ENCODE peak calls at places on chromosome 6, in eight cellular contexts. C, I, V, K, J, Q, W and T are unnamed samples.

GRCh38 chr6:6008648-6009421 is 2.1 kb upstream of the NRN1 start:
- DNase-seq in C (peak), I (peak), V (peak), K (peak), J (peak), Q (peak), W (peak), T (peak)

GRCh38 chr6:157546366-157546765 is 165.4 kb downstream of the ZDHHC14 start:
- DNase-seq in C (no peak), I (no peak), V (no peak), K (no peak), J (no peak), Q (no peak), W (no peak), T (no peak)

GRCh38 chr6:13026557-13026956 is 301.8 kb downstream of the TBC1D7 start:
- DNase-seq in C (no peak), I (no peak), V (peak), K (peak), J (no peak), Q (no peak), W (no peak), T (no peak)

GRCh38 chr6:122839477-122839876 is 50.4 kb downstream of the SMPDL3A start:
- DNase-seq in C (peak), I (no peak), V (peak), K (peak), J (peak), Q (peak), W (peak), T (peak)

GRCh38 chr6:82396964-82397761 is 33.5 kb downstream of the TPBG start:
- DNase-seq in C (no peak), I (no peak), V (no peak), K (no peak), J (no peak), Q (peak), W (no peak), T (peak)

GRCh38 chr6:77457720-77458349 is 5.5 kb downstream of the HTR1B start:
- DNase-seq in C (peak), I (peak), V (peak), K (peak), J (peak), Q (peak), W (peak), T (peak)

GRCh38 chr6:155314092-155314772 is at the start of gene TFB1M:
- DNase-seq in C (peak), I (peak), V (peak), K (peak), J (peak), Q (peak), W (peak), T (peak)

GRCh38 chr6:149089508-149089907 is 228.0 kb upstream of the TAB2 start:
- DNase-seq in C (peak), I (no peak), V (peak), K (no peak), J (no peak), Q (no peak), W (no peak), T (no peak)

GRCh38 chr6:170091000-170091638 is 199.8 kb downstream of the DLL1 start:
- DNase-seq in C (no peak), I (no peak), V (no peak), K (no peak), J (no peak), Q (no peak), W (no peak), T (no peak)

GRCh38 chr6:26422329-26422728 is 18.0 kb upstream of the BTN3A3 start:
- DNase-seq in C (no peak), I (no peak), V (no peak), K (no peak), J (no peak), Q (no peak), W (no peak), T (no peak)

GRCh38 chr6:113669641-113670040 is 187.5 kb upstream of the MARCKS start:
- DNase-seq in C (no peak), I (no peak), V (no peak), K (no peak), J (no peak), Q (no peak), W (no peak), T (no peak)

GRCh38 chr6:105191351-105191750 is 11.5 kb upstream of the POPDC3 start:
- DNase-seq in C (no peak), I (no peak), V (no peak), K (no peak), J (no peak), Q (no peak), W (no peak), T (no peak)

GRCh38 chr6:145531822-145532221 is 203.5 kb downstream of the EPM2A start:
- DNase-seq in C (no peak), I (no peak), V (no peak), K (no peak), J (no peak), Q (no peak), W (no peak), T (no peak)

GRCh38 chr6:82761674-82762345 is 303.8 kb downstream of the UBE3D start:
- DNase-seq in C (peak), I (no peak), V (no peak), K (no peak), J (no peak), Q (no peak), W (no peak), T (no peak)

GRCh38 chr6:138455746-138456392 is 43.4 kb downstream of the NHSL1 start:
- DNase-seq in C (no peak), I (no peak), V (no peak), K (peak), J (no peak), Q (peak), W (no peak), T (peak)

GRCh38 chr6:43644940-43645612 is at the start of gene RSPH9:
- DNase-seq in C (peak), I (peak), V (peak), K (peak), J (peak), Q (no peak), W (peak), T (no peak)

GRCh38 chr6:17985934-17986655 is 1.3 kb downstream of the KIF13A start:
- DNase-seq in C (no peak), I (no peak), V (no peak), K (no peak), J (no peak), Q (no peak), W (no peak), T (no peak)

GRCh38 chr6:11648889-11649288 is 111.3 kb downstream of the TMEM170B start:
- DNase-seq in C (no peak), I (no peak), V (no peak), K (no peak), J (no peak), Q (no peak), W (no peak), T (no peak)

GRCh38 chr6:30206799-30207618 is 6.2 kb downstream of the TRIM26 start:
- DNase-seq in C (peak), I (no peak), V (peak), K (peak), J (no peak), Q (peak), W (peak), T (peak)

GRCh38 chr6:116118608-116119007 is 7.3 kb downstream of the COL10A1 start:
- DNase-seq in C (no peak), I (no peak), V (no peak), K (no peak), J (no peak), Q (peak), W (no peak), T (no peak)

GRCh38 chr6:10690651-10691445 is 3.6 kb downstream of the C6orf52 start:
- DNase-seq in C (peak), I (no peak), V (no peak), K (no peak), J (no peak), Q (no peak), W (peak), T (no peak)

GRCh38 chr6:170107606-170108222 is 183.2 kb downstream of the DLL1 start:
- DNase-seq in C (no peak), I (no peak), V (no peak), K (no peak), J (no peak), Q (no peak), W (no peak), T (no peak)

GRCh38 chr6:53119772-53120409 is 28.8 kb downstream of the GCM1 start:
- DNase-seq in C (no peak), I (no peak), V (no peak), K (peak), J (no peak), Q (peak), W (peak), T (peak)

GRCh38 chr6:44353336-44353735 is 10.9 kb downstream of the SPATS1 start:
- DNase-seq in C (no peak), I (no peak), V (no peak), K (no peak), J (no peak), Q (no peak), W (peak), T (no peak)

GRCh38 chr6:35468980-35469710 is 944 bp downstream of the RPL10A start:
- DNase-seq in C (no peak), I (no peak), V (no peak), K (no peak), J (no peak), Q (no peak), W (no peak), T (no peak)

GRCh38 chr6:118705799-118706481 is 54.5 kb upstream of the CEP85L start:
- DNase-seq in C (peak), I (no peak), V (no peak), K (no peak), J (no peak), Q (peak), W (no peak), T (peak)

GRCh38 chr6:142697912-142698311 is 247.1 kb downstream of the HIVEP2 start:
- DNase-seq in C (peak), I (no peak), V (no peak), K (no peak), J (no peak), Q (no peak), W (no peak), T (no peak)

GRCh38 chr6:52491203-52492069 is 71.3 kb downstream of the EFHC1 start:
- DNase-seq in C (no peak), I (no peak), V (no peak), K (no peak), J (no peak), Q (no peak), W (no peak), T (no peak)

GRCh38 chr6:17885079-17885478 is 102.4 kb downstream of the KIF13A start:
- DNase-seq in C (no peak), I (no peak), V (no peak), K (no peak), J (no peak), Q (peak), W (no peak), T (no peak)

GRCh38 chr6:168823397-168824020 is 382.5 kb downstream of the SMOC2 start:
- DNase-seq in C (peak), I (no peak), V (peak), K (no peak), J (no peak), Q (no peak), W (peak), T (no peak)

GRCh38 chr6:43943099-43943766 is 173.2 kb downstream of the VEGFA start:
- DNase-seq in C (no peak), I (no peak), V (no peak), K (no peak), J (no peak), Q (no peak), W (no peak), T (no peak)

GRCh38 chr6:70371454-70372105 is 41.7 kb upstream of the FAM135A start:
- DNase-seq in C (peak), I (no peak), V (no peak), K (no peak), J (no peak), Q (peak), W (peak), T (no peak)

GRCh38 chr6:10981409-10981808 is 62.7 kb downstream of the ELOVL2 start:
- DNase-seq in C (peak), I (no peak), V (no peak), K (no peak), J (no peak), Q (no peak), W (no peak), T (no peak)

GRCh38 chr6:142947702-142948480 is 2.9 kb upstream of the HIVEP2 start:
- DNase-seq in C (no peak), I (no peak), V (no peak), K (peak), J (no peak), Q (no peak), W (no peak), T (no peak)

GRCh38 chr6:35247642-35248231 is 11.8 kb upstream of the ZNF76 start:
- DNase-seq in C (no peak), I (no peak), V (no peak), K (no peak), J (no peak), Q (no peak), W (no peak), T (no peak)

DNA sequence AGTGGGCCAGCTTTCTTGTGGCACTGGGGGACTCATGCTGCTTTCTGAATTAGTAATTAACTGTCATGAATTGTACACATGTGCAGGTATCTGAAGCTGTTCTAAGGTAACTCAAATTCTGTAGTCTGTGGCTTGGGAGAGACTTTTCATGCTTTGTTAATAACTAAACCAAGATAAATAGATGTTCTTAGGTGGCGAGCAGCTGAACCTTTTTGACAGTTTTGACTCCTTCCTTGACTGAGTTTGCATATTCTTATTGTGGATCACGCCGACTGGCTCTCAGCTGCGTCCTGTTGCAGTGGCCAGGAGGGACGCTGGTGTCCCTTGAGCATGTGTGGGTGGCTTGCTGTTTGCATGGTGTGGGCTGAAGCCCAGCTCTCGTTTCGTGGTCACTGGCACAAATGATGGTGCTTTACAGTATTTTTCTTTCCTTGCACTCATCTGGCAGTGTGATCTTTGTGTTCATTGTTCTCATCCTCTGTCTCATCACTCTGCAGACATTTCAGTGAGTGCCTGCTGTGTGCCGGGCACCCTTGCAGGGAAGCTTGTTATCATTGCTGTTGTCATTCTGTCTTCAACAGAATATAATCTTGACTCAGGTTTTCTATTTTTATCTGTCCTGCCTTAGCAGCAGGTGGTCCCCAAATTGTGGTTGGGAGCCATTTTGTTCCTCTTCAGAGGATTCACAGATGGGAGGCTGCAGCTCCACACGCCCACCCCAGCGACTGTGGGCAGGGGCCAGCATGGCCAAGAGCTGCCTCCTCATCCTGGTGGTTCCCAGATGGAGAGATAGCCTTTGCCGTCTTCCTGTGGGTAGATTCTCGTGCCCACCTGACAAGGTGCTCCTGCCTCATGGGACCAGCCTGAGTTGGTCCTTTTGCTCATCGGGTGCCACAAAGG is 39.6 kb downstream of the DUSP22 start:
- DNase-seq in C (no peak), I (no peak), V (no peak), K (no peak), J (no peak), Q (no peak), W (no peak), T (no peak)
- TF ChIP-seq CTCF in C (no peak), I (no peak), V (no peak), K (no peak), J (no peak), Q (no peak), W (no peak), T (no peak)

DNA sequence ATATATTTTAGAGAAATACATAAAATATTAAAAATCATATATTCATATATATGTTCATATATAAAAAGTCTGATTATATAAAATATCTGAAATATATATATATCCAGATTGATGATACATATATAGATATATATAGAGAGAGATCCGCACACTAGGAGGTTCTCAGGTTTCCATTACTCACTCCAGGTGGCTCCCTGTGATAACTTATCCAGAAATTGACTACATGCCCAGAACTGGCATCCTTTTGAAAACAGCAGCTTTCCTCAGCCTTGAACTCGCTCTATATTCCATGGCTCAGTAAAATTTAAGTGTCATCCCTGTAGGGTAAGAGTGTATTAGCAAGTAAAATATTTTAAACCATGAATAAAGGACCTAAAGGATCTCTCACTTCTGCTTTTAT is 206.8 kb downstream of the TINAG start:
- DNase-seq in C (no peak), I (no peak), V (no peak), K (no peak), J (no peak), Q (peak), W (no peak), T (no peak)
- TF ChIP-seq CTCF in C (no peak), I (no peak), V (no peak), K (no peak), J (no peak), Q (no peak), W (no peak), T (no peak)

GRCh38 chr6:45727824-45728449 is 287.7 kb downstream of the CLIC5 start:
- DNase-seq in C (no peak), I (no peak), V (no peak), K (no peak), J (no peak), Q (no peak), W (no peak), T (no peak)
- TF ChIP-seq CTCF in C (no peak), I (no peak), V (no peak), K (no peak), J (no peak), Q (no peak), W (no peak), T (no peak)

DNA sequence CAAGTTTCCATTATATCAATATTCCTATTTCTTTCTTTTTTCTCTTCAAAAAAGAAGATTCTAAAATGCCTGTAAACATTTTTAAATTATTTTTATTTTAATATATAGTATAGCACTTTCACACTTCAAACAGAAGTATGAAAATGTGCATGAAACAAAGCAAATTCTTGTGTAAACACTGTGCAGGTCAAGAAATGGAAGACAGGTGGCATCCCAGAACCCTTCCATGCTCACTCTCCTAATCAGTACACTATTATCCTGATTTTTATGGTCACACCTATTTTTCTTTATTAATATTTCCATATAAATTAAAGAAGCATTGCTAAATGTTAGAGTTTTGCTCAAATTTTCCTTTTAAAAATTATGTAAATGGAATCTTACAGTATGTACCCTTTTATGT is 561.6 kb upstream of the RNF217 start:
- DNase-seq in C (peak), I (no peak), V (no peak), K (no peak), J (no peak), Q (no peak), W (no peak), T (no peak)
- TF ChIP-seq CTCF in C (no peak), I (no peak), V (no peak), K (no peak), J (peak), Q (peak), W (peak), T (peak)

GRCh38 chr6:150894935-150895686 is 29.6 kb downstream of the MTHFD1L start:
- DNase-seq in C (peak), I (no peak), V (no peak), K (no peak), J (no peak), Q (peak), W (peak), T (peak)
- TF ChIP-seq CTCF in C (no peak), I (no peak), V (no peak), K (no peak), J (peak), Q (no peak), W (no peak), T (no peak)

GRCh38 chr6:68575765-68576439 is 59.2 kb upstream of the ADGRB3 start:
- DNase-seq in C (peak), I (no peak), V (peak), K (peak), J (peak), Q (no peak), W (peak), T (no peak)

GRCh38 chr6:68572975-68573374 is 62.1 kb upstream of the ADGRB3 start:
- DNase-seq in C (no peak), I (no peak), V (no peak), K (no peak), J (no peak), Q (no peak), W (no peak), T (no peak)

DNA sequence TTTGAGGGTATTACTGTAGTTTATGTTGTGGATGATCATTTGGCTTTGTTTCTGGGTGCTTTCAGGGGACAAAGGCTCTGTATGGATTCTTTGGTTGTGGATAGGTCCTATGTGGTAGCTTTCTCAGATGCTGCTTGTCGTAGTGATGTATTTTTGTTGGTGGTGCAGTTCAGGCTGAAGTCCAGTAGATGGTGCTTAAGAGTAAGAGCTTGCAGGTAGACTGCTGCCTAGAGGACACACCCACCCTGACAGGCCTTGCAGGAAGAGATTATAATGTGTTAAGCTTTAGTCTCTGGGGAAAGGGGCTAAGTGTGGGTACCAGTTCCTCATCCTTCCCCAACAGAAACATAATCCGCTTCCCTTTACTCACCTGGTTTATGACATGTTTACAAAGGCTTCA is 62.6 kb upstream of the ADGRB3 start:
- DNase-seq in C (peak), I (no peak), V (peak), K (peak), J (peak), Q (peak), W (peak), T (peak)
- TF ChIP-seq CTCF in C (peak), I (no peak), V (peak), K (no peak), J (no peak), Q (peak), W (peak), T (peak)

GRCh38 chr6:158707826-158708225 is 58.0 kb downstream of the SYTL3 start:
- DNase-seq in C (no peak), I (no peak), V (no peak), K (no peak), J (no peak), Q (peak), W (peak), T (peak)
- TF ChIP-seq CTCF in C (no peak), I (no peak), V (no peak), K (no peak), J (no peak), Q (no peak), W (no peak), T (no peak)

GRCh38 chr6:815348-815738 is 122.4 kb upstream of the EXOC2 start:
- DNase-seq in C (peak), I (no peak), V (peak), K (peak), J (peak), Q (no peak), W (no peak), T (peak)
- TF ChIP-seq CTCF in C (no peak), I (no peak), V (peak), K (no peak), J (no peak), Q (no peak), W (no peak), T (no peak)